ENCODE peak calls at places on chromosomes 12 and 14, in five cellular contexts. V is AG09309, W is lower leg skin, D is colonic mucosa, O is foreskin fibroblast. N is an unnamed sample.

GRCh38 chr14:94542811-94543449 is 18.3 kb upstream of the SERPINA4 start:
- DNase-seq in D (no peak), W (no peak), V (no peak), O (no peak), N (no peak)

GRCh38 chr12:12975322-12976077 is 23.5 kb upstream of the GPRC5D start:
- DNase-seq in O (peak), W (no peak), V (no peak), D (peak), N (peak)

GRCh38 chr12:51269174-51270066 is 795 bp downstream of the SMAGP start:
- DNase-seq in O (no peak), D (peak), W (no peak), V (no peak), N (peak)

GRCh38 chr12:6452245-6452731 is 446 bp downstream of the TAPBPL start:
- DNase-seq in O (no peak), W (no peak), V (no peak), D (peak), N (no peak)

GRCh38 chr12:16606201-16606849 is 363 bp upstream of the LMO3 start:
- DNase-seq in O (no peak), D (no peak), V (no peak), W (no peak), N (peak)

GRCh38 chr14:33950320-33951182 is at the start of gene EGLN3:
- DNase-seq in O (peak), D (peak), V (no peak), W (peak), N (peak)

GRCh38 chr14:28773917-28774691 is 7.5 kb downstream of the FOXG1 start:
- DNase-seq in O (peak), D (no peak), V (peak), W (no peak), N (no peak)

GRCh38 chr12:27474344-27474743 is 27.8 kb downstream of the SMCO2 start:
- DNase-seq in D (no peak), W (no peak), V (peak), O (peak), N (peak)

GRCh38 chr12:54598966-54599365 is 10.5 kb upstream of the PPP1R1A start:
- DNase-seq in V (no peak), O (no peak), D (no peak), W (no peak), N (no peak)

GRCh38 chr12:124451016-124451415 is 116.4 kb downstream of the NCOR2 start:
- DNase-seq in O (no peak), W (no peak), V (no peak), D (no peak), N (no peak)

GRCh38 chr14:47917344-47917954 is 242.0 kb upstream of the MDGA2 start:
- DNase-seq in O (peak), W (no peak), D (no peak), V (no peak), N (peak)
- TF ChIP-seq CTCF in O (no peak), W (no peak), D (peak), V (peak), N (peak)

GRCh38 chr12:104177663-104178501 is 37.7 kb upstream of the TXNRD1 start:
- DNase-seq in V (peak), O (peak), W (peak), D (peak), N (peak)
- TF ChIP-seq CTCF in V (peak), O (peak), W (no peak), D (no peak), N (peak)

GRCh38 chr12:106136263-106136662 is 2.5 kb downstream of the NUAK1 start:
- DNase-seq in D (peak), W (peak), V (peak), O (peak), N (peak)
- TF ChIP-seq CTCF in D (peak), W (no peak), V (peak), O (peak), N (peak)

DNA sequence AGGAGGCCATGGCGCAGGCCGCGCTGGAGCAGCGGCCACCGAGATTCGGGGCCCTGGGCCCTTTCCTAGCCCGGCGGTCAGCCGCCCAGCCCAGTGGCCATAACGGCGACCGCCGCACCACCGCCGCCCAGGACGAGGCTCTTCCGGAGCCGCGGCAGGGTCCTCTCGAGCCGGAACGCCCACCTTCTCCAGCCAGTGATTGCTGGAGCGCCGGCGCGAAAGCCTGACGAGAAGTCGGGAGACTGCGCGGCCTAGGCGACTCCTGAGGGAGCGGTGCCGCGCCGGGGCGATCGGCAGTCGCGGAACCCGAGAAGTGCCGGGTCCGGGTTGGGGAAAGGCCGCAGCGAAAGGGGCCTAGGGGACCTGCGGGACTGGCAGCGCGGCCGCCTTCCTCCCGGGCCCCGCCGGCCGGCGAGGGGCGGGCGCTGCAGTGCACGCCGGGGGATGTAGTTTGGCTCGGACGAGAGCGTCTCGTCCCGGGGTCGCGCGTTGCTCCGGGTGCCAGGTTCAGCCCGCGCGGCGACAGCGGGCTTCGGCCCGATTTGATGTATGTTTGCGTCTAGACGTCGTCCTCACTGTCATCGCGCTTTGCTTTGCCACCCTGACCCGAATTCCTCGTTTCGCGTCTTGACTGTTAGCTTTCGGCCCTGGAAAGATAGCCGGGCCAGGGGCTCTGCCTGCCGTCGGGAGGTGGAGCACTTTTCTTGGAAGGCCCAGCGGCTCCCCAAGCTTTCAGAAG is at the start of gene VTI1B:
- DNase-seq in O (peak), W (peak), V (no peak), D (peak), N (peak)
- TF ChIP-seq CTCF in O (peak), W (no peak), V (peak), D (no peak), N (no peak)

GRCh38 chr12:26153421-26154154 is 28.8 kb upstream of the BHLHE41 start:
- DNase-seq in V (peak), D (no peak), O (peak), W (no peak), N (peak)
- TF ChIP-seq CTCF in V (peak), D (no peak), O (peak), W (no peak), N (peak)

GRCh38 chr12:102026728-102027127 is 35.1 kb downstream of the WASHC3 start:
- DNase-seq in D (no peak), V (no peak), O (no peak), W (no peak), N (no peak)
- TF ChIP-seq CTCF in D (no peak), V (no peak), O (no peak), W (no peak), N (no peak)

GRCh38 chr12:126617312-126617711 is 1552.1 kb downstream of the AACS start:
- DNase-seq in W (no peak), O (no peak), D (no peak), V (no peak), N (peak)
- TF ChIP-seq CTCF in W (no peak), O (peak), D (no peak), V (peak), N (peak)

GRCh38 chr12:81461163-81461562 is 298.0 kb downstream of the PPFIA2 start:
- DNase-seq in D (no peak), O (no peak), W (no peak), V (no peak), N (no peak)
- TF ChIP-seq CTCF in D (no peak), O (no peak), W (no peak), V (no peak), N (no peak)